ENCODE peak calls at places on chromosomes 16 and 17, in seven cellular contexts. I is nucleus accumbens, F is C1 segment of cervical spinal cord, O is NCI-H524, P is HuH-7, Q is NCI-H510A, J is amniotic stem cell. M is an unnamed sample.
A peak's percentile ranks its signal among the peaks of the same experiment; 100 is the strongest.

GRCh38 chr17:13030459-13031305 is 12.9 kb upstream of the ELAC2 start:
- DNase-seq in I (no peak), F (peak; percentile 7), O (peak; percentile 58), P (peak; percentile 30), Q (no peak), J (no peak), M (no peak)

GRCh38 chr17:74801896-74802295 is 25.8 kb upstream of the NAT9 start:
- DNase-seq in I (no peak), F (no peak), O (no peak), P (no peak), Q (no peak), J (no peak), M (no peak)

GRCh38 chr16:8099586-8099985 is 490.7 kb downstream of the TMEM114 start:
- DNase-seq in I (no peak), F (no peak), O (no peak), P (no peak), Q (no peak), J (no peak), M (no peak)

GRCh38 chr17:49703557-49704277 is 4.0 kb downstream of the SLC35B1 start:
- DNase-seq in I (no peak), F (no peak), O (peak; percentile 64), P (peak; percentile 72), Q (no peak), J (no peak), M (no peak)

GRCh38 chr17:43661699-43662431 is at the start of gene MEOX1:
- DNase-seq in I (no peak), F (no peak), O (peak; percentile 82), P (no peak), Q (no peak), J (peak; percentile 19), M (no peak)

GRCh38 chr17:35577826-35578194 is 561 bp downstream of the PEX12 start:
- DNase-seq in I (no peak), F (no peak), O (no peak), P (no peak), Q (no peak), J (no peak), M (no peak)

GRCh38 chr17:73318427-73318813 is 6.6 kb upstream of the CDC42EP4 start:
- DNase-seq in I (no peak), F (no peak), O (no peak), P (no peak), Q (no peak), J (no peak), M (no peak)

GRCh38 chr17:38890410-38890746 is 20.5 kb downstream of the LASP1 start:
- DNase-seq in I (no peak), F (no peak), O (no peak), P (no peak), Q (no peak), J (no peak), M (no peak)

GRCh38 chr16:2846511-2847310 is 11.3 kb downstream of the PRSS22 start:
- DNase-seq in I (no peak), F (no peak), O (no peak), P (no peak), Q (no peak), J (no peak), M (no peak)

GRCh38 chr17:32998893-32999240 is 7.2 kb downstream of the SPACA3 start:
- DNase-seq in I (no peak), F (no peak), O (no peak), P (no peak), Q (no peak), J (no peak), M (no peak)

GRCh38 chr17:5527647-5528250 is 41.4 kb downstream of the MIS12 start:
- DNase-seq in I (no peak), F (peak; percentile 6), O (no peak), P (no peak), Q (no peak), J (no peak), M (no peak)

GRCh38 chr16:65070831-65071230 is 51.0 kb downstream of the CDH11 start:
- DNase-seq in I (peak; percentile 67), F (peak; percentile 72), O (no peak), P (no peak), Q (no peak), J (peak; percentile 83), M (peak; percentile 39)

GRCh38 chr17:43665387-43666101 is 3.8 kb upstream of the MEOX1 start:
- DNase-seq in I (no peak), F (no peak), O (no peak), P (no peak), Q (no peak), J (no peak), M (no peak)

GRCh38 chr17:57747221-57748017 is 2.3 kb upstream of the CCDC182 start:
- DNase-seq in I (no peak), F (no peak), O (peak; percentile 92), P (peak; percentile 76), Q (peak; percentile 40), J (peak; percentile 27), M (no peak)

GRCh38 chr17:17001874-17002520 is 30.1 kb upstream of the TNFRSF13B start:
- DNase-seq in I (peak; percentile 24), F (peak; percentile 61), O (peak; percentile 62), P (peak; percentile 81), Q (peak; percentile 48), J (no peak), M (peak; percentile 63)

GRCh38 chr16:3155972-3156371 is 21.1 kb downstream of the ZNF213 start:
- DNase-seq in I (no peak), F (no peak), O (no peak), P (no peak), Q (no peak), J (no peak), M (no peak)

GRCh38 chr16:66950971-66951790 is 9.9 kb upstream of the CES3 start:
- DNase-seq in I (no peak), F (no peak), O (peak; percentile 73), P (no peak), Q (no peak), J (no peak), M (no peak)

GRCh38 chr16:25143898-25144297 is 32.4 kb downstream of the LCMT1 start:
- DNase-seq in I (no peak), F (no peak), O (no peak), P (peak; percentile 28), Q (no peak), J (no peak), M (no peak)

GRCh38 chr17:751269-752001 is 629 bp downstream of the GEMIN4 start:
- DNase-seq in I (peak; percentile 43), F (peak; percentile 38), O (peak; percentile 44), P (peak; percentile 13), Q (no peak), J (no peak), M (no peak)

GRCh38 chr17:8001976-8002645 is at the start of gene GUCY2D:
- DNase-seq in I (no peak), F (peak; percentile 22), O (peak; percentile 7), P (no peak), Q (no peak), J (no peak), M (no peak)

GRCh38 chr17:9360610-9361571 is 214.7 kb downstream of the STX8 start:
- DNase-seq in I (no peak), F (no peak), O (peak; percentile 71), P (peak; percentile 44), Q (no peak), J (peak; percentile 60), M (no peak)

GRCh38 chr17:50863221-50863843 is 2.8 kb downstream of the TOB1 start:
- DNase-seq in I (peak; percentile 35), F (peak; percentile 76), O (peak; percentile 54), P (no peak), Q (no peak), J (no peak), M (peak; percentile 77)

GRCh38 chr16:66600484-66600883 is 4.0 kb upstream of the CMTM3 start:
- DNase-seq in I (no peak), F (no peak), O (no peak), P (no peak), Q (no peak), J (no peak), M (no peak)

GRCh38 chr16:64150193-64150592 is 971.7 kb downstream of the CDH11 start:
- DNase-seq in I (no peak), F (no peak), O (no peak), P (no peak), Q (no peak), J (no peak), M (no peak)

GRCh38 chr16:65034915-65035314 is 86.9 kb downstream of the CDH11 start:
- DNase-seq in I (no peak), F (no peak), O (peak; percentile 38), P (no peak), Q (no peak), J (no peak), M (no peak)

M was measured in substantia nigra.